ENCODE peak calls at places on chromosomes 7 and 10, in nine cellular contexts. N is Peyer's patch, W is HFFc6, C is cardiac fibroblast, D is fibroblast of the aortic adventitia, K is B cell, J is cardiac muscle cell, H is nephron progenitor cell, I is A549. E is an unnamed sample.

GRCh38 chr7:139118234-139118802 is 8.8 kb upstream of the ZC3HAV1 start:
- DNase-seq in W (peak; percentile 31), I (peak; percentile 50), J (no peak), C (peak; percentile 32), K (no peak), H (no peak), N (no peak), D (peak; percentile 61), E (no peak)

GRCh38 chr10:97029271-97029670 is 156.5 kb downstream of the SLIT1 start:
- DNase-seq in K (no peak), J (no peak), D (no peak), I (no peak), C (no peak), W (no peak), H (no peak), N (no peak), E (no peak)

GRCh38 chr7:114095885-114096284 is 177.1 kb upstream of the PPP1R3A start:
- DNase-seq in K (no peak), J (no peak), C (no peak), H (no peak), D (no peak), I (no peak), W (no peak), N (no peak), E (no peak)

GRCh38 chr7:107078517-107078966 is 34.0 kb downstream of the PRKAR2B start:
- DNase-seq in K (no peak), C (peak; percentile 44), N (no peak), D (peak; percentile 11), I (peak; percentile 57), J (peak; percentile 22), W (no peak), H (no peak), E (no peak)

GRCh38 chr7:83836028-83836427 is 187.1 kb upstream of the SEMA3E start:
- DNase-seq in J (no peak), N (no peak), W (no peak), H (no peak), I (no peak), C (no peak), K (no peak), D (no peak), E (no peak)

GRCh38 chr10:14820775-14821154 is 17.1 kb downstream of the CDNF start:
- DNase-seq in N (no peak), D (no peak), W (no peak), J (no peak), K (no peak), I (peak; percentile 92), C (no peak), H (no peak), E (no peak)

GRCh38 chr10:103512591-103513382 is 19.3 kb downstream of the NEURL1 start:
- DNase-seq in H (no peak), I (no peak), W (no peak), J (no peak), D (no peak), K (no peak), C (no peak), N (no peak), E (no peak)

GRCh38 chr7:55478700-55479099 is 93.6 kb downstream of the VOPP1 start:
- DNase-seq in J (no peak), I (no peak), C (no peak), K (no peak), H (no peak), W (no peak), N (no peak), D (no peak), E (no peak)

GRCh38 chr7:28975987-28976386 is 17.9 kb upstream of the TRIL start:
- DNase-seq in D (no peak), J (no peak), C (no peak), I (no peak), K (no peak), N (no peak), W (no peak), H (no peak), E (no peak)

GRCh38 chr10:95363303-95363912 is 72.6 kb upstream of the PDLIM1 start:
- DNase-seq in J (peak; percentile 77), H (peak; percentile 58), I (peak; percentile 70), K (peak; percentile 81), N (no peak), C (peak; percentile 81), D (peak; percentile 83), W (peak; percentile 62), E (no peak)

GRCh38 chr10:1177936-1178335 is 121.8 kb downstream of the WDR37 start:
- DNase-seq in H (no peak), I (no peak), K (no peak), W (no peak), N (peak; percentile 24), J (no peak), D (no peak), C (no peak), E (no peak)

GRCh38 chr7:90272242-90272641 is 27.3 kb downstream of the CFAP69 start:
- DNase-seq in J (no peak), H (no peak), D (no peak), K (no peak), C (no peak), I (no peak), N (no peak), W (no peak), E (no peak)

GRCh38 chr10:99410876-99411275 is 19.5 kb downstream of the GOT1 start:
- DNase-seq in C (no peak), N (no peak), H (no peak), W (no peak), K (no peak), J (no peak), I (no peak), D (no peak), E (no peak)

GRCh38 chr10:99411546-99411945 is 18.9 kb downstream of the GOT1 start:
- DNase-seq in K (no peak), D (no peak), N (no peak), I (no peak), H (no peak), J (no peak), W (no peak), C (no peak), E (no peak)

GRCh38 chr10:99406149-99406548 is 24.3 kb downstream of the GOT1 start:
- DNase-seq in I (no peak), K (no peak), D (no peak), W (no peak), J (no peak), H (no peak), C (no peak), N (no peak), E (no peak)

DNA sequence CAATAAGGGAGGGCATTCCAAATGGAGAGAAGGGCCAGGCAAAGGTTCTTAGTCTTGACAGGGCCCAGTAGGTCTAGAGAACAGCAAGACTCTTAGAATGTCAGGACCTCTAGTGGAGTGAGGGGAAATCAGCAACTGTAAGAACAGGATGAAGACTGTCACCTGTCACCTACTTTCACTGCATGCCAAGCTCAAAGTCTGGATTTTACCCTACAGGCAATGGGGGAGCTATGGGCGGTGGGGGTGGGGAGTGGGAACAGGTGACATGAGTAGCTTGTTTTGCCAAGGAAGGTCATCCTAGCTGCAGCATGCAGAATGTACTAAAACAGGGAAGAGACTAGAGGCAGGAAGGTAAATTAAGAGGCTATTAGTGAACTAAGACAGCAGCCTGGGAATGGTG is 18.3 kb downstream of the GOT1 start:
- DNase-seq in I (no peak), J (no peak), C (no peak), H (no peak), N (no peak), K (no peak), D (no peak), W (no peak), E (no peak)
- TF ChIP-seq CTCF in I (no peak), J (no peak), C (no peak), H (no peak), N (no peak), K (no peak), D (no peak), W (no peak), E (no peak)

GRCh38 chr7:100049441-100050291 is at the start of gene ZSCAN21:
- DNase-seq in C (peak; percentile 86), H (peak; percentile 88), K (peak; percentile 90), N (peak; percentile 90), D (peak; percentile 83), W (peak; percentile 71), I (peak; percentile 79), J (peak; percentile 86), E (peak; percentile 90)
- TF ChIP-seq CTCF in C (no peak), H (no peak), K (no peak), N (no peak), D (no peak), W (peak; percentile 54), I (peak; percentile 20), J (peak; percentile 29), E (peak; percentile 25)

GRCh38 chr7:151709141-151710038 is 167.5 kb downstream of the PRKAG2 start:
- DNase-seq in I (no peak), C (no peak), H (no peak), K (no peak), D (peak; percentile 40), W (no peak), N (no peak), J (no peak), E (no peak)

GRCh38 chr7:151706568-151707469 is 170.1 kb downstream of the PRKAG2 start:
- DNase-seq in J (no peak), W (no peak), N (no peak), K (no peak), C (peak; percentile 60), D (peak; percentile 24), H (no peak), I (no peak), E (no peak)

GRCh38 chr7:151708610-151709009 is 168.3 kb downstream of the PRKAG2 start:
- DNase-seq in J (no peak), K (no peak), D (no peak), N (no peak), W (no peak), C (no peak), I (no peak), H (no peak), E (no peak)

GRCh38 chr7:151705744-151706567 is 171.0 kb downstream of the PRKAG2 start:
- DNase-seq in K (peak; percentile 12), W (peak; percentile 36), I (peak; percentile 61), N (no peak), D (peak; percentile 57), C (peak; percentile 74), H (peak; percentile 45), J (peak; percentile 82), E (no peak)

DNA sequence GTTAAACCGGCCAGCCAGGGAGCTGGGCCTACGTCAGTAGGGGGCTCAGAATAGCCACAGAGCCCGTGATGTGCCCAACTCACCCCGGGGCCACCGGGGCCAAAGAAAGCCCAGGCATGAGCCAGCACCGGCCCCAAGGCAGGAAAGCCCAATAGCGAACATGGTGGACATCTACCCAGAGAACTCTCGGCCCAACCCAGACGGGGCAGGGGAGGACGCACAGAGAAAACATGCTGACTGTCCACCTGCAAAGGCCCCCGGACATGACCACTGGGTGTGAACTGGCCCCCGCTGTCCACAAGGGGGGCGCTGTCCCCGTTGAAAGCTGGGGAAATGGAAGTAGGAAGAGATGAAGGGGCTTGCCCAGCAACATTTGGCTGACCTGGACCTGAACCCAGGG is 169.2 kb downstream of the PRKAG2 start:
- DNase-seq in J (no peak), H (no peak), D (no peak), I (no peak), N (no peak), C (no peak), K (no peak), W (no peak), E (no peak)
- TF ChIP-seq CTCF in J (no peak), H (no peak), D (no peak), I (no peak), N (no peak), C (no peak), K (no peak), W (peak; percentile 48), E (no peak)

DNA sequence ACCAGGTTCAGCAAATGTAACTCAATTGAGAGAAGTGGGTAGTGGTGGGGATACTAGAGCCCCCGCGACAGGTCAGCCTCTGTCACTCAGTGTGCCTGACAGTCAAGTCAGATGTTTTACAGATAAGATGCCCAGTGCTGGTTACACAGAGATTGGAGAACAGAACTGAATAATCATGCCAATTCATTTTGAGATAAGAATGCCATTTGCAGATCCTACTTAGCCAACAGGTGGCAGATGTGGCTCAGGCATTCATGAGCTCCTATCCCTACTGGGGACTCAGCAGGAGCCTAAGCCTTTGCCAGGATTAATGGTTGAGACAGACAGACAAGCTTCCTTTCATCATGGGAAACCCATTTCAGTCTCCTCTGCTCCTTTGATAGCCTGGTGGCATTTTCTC is 137.8 kb downstream of the MAPK8 start:
- DNase-seq in H (no peak), W (peak; percentile 49), I (peak; percentile 57), C (peak; percentile 57), J (peak; percentile 34), N (no peak), D (peak; percentile 35), K (no peak), E (no peak)
- TF ChIP-seq CTCF in H (peak; percentile 8), W (peak; percentile 53), I (peak; percentile 23), C (no peak), J (peak; percentile 12), N (no peak), D (no peak), K (no peak), E (no peak)